ENCODE peak calls at places on chromosome 10, in six cellular contexts. Y is stomach, D is ovary, O is prostate gland, W is uterus, E is body of pancreas. U is an unnamed sample.
A peak's percentile ranks its signal among the peaks of the same experiment; 100 is the strongest.

GRCh38 chr10:75395171-75395954 is 6.2 kb downstream of the ZNF503 start:
- DNase-seq in E (peak; percentile 76), D (peak; percentile 63), Y (peak; percentile 54), W (peak; percentile 61), O (peak; percentile 32), U (no peak)

GRCh38 chr10:88216976-88217375 is 353.6 kb downstream of the PTEN start:
- DNase-seq in W (no peak), Y (no peak), E (no peak), O (no peak), D (no peak), U (no peak)

GRCh38 chr10:112265745-112266144 is 17.5 kb upstream of the TECTB start:
- DNase-seq in D (no peak), E (no peak), W (no peak), Y (peak; percentile 78), O (no peak), U (peak; percentile 50)

GRCh38 chr10:58585425-58585824 is 72.8 kb downstream of the BICC1 start:
- DNase-seq in E (no peak), W (no peak), D (no peak), O (no peak), Y (no peak), U (no peak)

GRCh38 chr10:78028438-78029293 is 649 bp downstream of the POLR3A start:
- DNase-seq in W (no peak), O (no peak), Y (no peak), D (no peak), E (peak; percentile 29), U (no peak)

GRCh38 chr10:22477365-22478287 is 132.3 kb downstream of the SPAG6 start:
- DNase-seq in E (no peak), W (no peak), Y (no peak), O (no peak), D (no peak), U (no peak)

GRCh38 chr10:119831656-119832055 is 41.0 kb downstream of the MCMBP start:
- DNase-seq in D (no peak), W (no peak), O (no peak), E (no peak), Y (no peak), U (no peak)

GRCh38 chr10:113528876-113529275 is 24.0 kb upstream of the HABP2 start:
- DNase-seq in Y (peak; percentile 7), O (no peak), E (no peak), D (no peak), W (no peak), U (no peak)

GRCh38 chr10:35445150-35445884 is 109.0 kb downstream of the CCNY start:
- DNase-seq in D (no peak), O (no peak), Y (no peak), W (no peak), E (no peak), U (no peak)

GRCh38 chr10:84214612-84215235 is 10.6 kb downstream of the LRIT2 start:
- DNase-seq in D (no peak), E (no peak), O (no peak), W (no peak), Y (no peak), U (no peak)

GRCh38 chr10:132606536-132607316 is 69.1 kb downstream of the INPP5A start:
- DNase-seq in O (no peak), Y (peak; percentile 73), E (no peak), W (peak; percentile 73), D (peak; percentile 76), U (no peak)

GRCh38 chr10:811781-812180 is 119.7 kb downstream of the LARP4B start:
- DNase-seq in O (no peak), Y (no peak), W (no peak), D (no peak), E (no peak), U (no peak)
- H3K27me3 ChIP-seq in O (no peaks in the 10 kb centered on the region), Y (no peaks in the 10 kb centered on the region), W (no peaks in the 10 kb centered on the region), D (no peaks in the 10 kb centered on the region), E (no peaks in the 10 kb centered on the region), U (no peaks in the 10 kb centered on the region)

DNA sequence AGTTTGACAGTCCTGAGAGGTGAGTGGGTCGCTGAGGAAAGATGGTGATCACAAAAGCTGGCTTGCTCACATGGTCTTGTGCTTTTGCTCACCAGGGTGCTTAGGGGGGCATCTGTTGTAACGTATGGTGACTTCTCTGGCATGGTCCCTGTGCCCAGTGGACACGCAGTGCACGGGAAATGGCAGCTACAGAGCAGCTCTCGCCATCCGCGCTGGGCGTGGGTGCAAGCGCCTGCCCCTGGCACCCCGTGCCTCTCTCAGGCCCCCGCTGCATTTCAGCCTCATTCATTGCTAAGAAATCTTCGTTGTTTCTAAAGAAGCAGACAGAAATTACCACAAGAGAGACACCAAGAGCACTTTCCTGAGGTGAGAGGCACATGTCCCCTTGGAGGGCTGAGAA is 101.2 kb downstream of the FANK1 start:
- DNase-seq in D (no peak), O (no peak), E (no peak), Y (no peak), W (no peak), U (no peak)
- TF ChIP-seq CTCF in D (no peak), O (no peak), E (no peak), Y (no peak), W (no peak), U (no peak)

DNA sequence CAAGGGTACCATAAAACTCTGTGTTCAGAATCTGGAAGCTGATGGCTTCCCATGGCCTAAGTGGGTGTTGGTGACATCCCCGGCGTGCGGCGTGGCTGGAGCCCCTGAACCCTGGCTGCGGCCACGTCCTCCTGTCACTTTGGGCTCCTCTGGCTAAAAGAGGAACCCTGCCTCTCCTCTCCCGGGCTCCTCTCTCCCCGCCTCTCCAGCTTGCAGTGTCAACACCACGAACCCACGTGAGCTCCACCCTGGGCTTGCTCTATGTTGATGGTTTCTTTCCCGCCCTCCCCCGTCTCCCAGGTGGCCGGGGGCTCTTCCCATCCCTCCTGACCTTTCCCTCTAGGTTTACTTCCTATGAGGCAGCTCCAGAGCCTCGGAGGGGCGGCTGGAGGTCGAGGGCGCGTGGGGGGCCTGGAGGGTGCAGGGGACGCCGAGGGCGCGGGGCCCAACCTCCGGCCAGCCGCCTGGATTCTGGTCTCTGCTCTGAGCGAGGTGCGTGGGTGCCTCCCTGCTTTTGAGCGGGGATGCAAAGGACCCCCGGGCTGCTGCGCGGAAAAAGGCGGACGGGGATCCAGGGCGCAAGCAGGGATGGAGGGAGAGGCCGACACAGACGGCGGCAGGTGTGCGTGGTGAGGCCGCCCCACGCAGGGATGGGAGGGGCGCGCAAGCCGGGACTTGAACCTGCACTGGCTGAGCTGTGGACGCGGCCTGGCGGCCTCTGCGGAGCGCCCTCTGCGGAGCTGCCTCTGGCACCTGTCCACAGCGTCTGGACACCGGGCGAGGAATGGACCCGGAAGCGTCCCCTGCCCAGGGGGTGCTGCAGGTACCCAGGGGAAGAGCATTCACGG is 115.5 kb upstream of the DIP2C start:
- DNase-seq in Y (no peak), D (no peak), O (no peak), E (no peak), W (no peak), U (no peak)
- TF ChIP-seq POLR2A in Y (no peak), D (no peak), O (no peak), E (no peak), W (no peak), U (no peak)

DNA sequence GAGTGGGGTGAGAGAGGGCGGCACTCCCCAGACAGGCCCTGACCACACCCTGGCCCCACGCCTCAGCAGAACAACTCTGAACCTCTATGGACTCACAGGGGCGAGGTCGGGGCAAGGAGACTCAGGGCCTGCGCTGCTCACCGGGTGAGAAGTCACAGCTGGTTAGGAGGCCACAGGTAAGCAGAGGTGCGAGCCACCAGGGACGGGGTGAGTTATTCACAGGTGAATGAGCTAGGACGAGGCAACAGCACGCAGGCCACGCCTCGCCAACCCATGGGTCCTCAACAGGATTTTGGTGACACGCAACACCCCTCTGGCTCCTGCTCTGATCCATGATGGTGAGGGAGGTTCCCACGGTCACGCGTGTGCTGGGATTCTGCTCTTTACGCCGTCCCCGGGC is 202.5 kb downstream of the ADARB2 start:
- DNase-seq in W (no peak), O (no peak), D (no peak), Y (no peak), E (no peak), U (no peak)
- H3K27me3 ChIP-seq in W (no peaks in the 10 kb centered on the region), O (no peaks in the 10 kb centered on the region), D (no peaks in the 10 kb centered on the region), Y (no peaks in the 10 kb centered on the region), E (no peaks in the 10 kb centered on the region), U (no peaks in the 10 kb centered on the region)

GRCh38 chr10:91090761-91091529 is 129.5 kb upstream of the PCGF5 start:
- DNase-seq in D (no peak), E (no peak), O (no peak), Y (no peak), W (no peak), U (peak; percentile 45)
- TF ChIP-seq CTCF in D (no peak), E (no peak), O (no peak), Y (no peak), W (no peak), U (peak; percentile 16)

U was measured in esophagus muscularis mucosa.